ENCODE peak calls at places on chromosome 18, in four cellular contexts. One of them, this sample, is unnamed.

GRCh38 chr18:48222118-48222517 is 187.1 kb downstream of the ZBTB7C start:
- DNase-seq in CD8-positive, alpha-beta T cell: no peak
- DNase-seq in left lung: no peak
- DNase-seq in Calu3: peak
- DNase-seq in this sample: no peak

GRCh38 chr18:54647176-54647575 is 56.1 kb downstream of the DYNAP start:
- DNase-seq in CD8-positive, alpha-beta T cell: no peak
- DNase-seq in left lung: no peak
- DNase-seq in Calu3: peak
- DNase-seq in this sample: no peak

GRCh38 chr18:23145613-23146012 is 10.3 kb downstream of the CABLES1 start:
- DNase-seq in CD8-positive, alpha-beta T cell: no peak
- DNase-seq in left lung: no peak
- DNase-seq in Calu3: no peak
- DNase-seq in this sample: no peak

GRCh38 chr18:29430416-29430815 is 1253.5 kb upstream of the CDH2 start:
- DNase-seq in CD8-positive, alpha-beta T cell: no peak
- DNase-seq in left lung: no peak
- DNase-seq in Calu3: no peak
- DNase-seq in this sample: no peak

GRCh38 chr18:2967820-2968219 is 45.1 kb downstream of the LPIN2 start:
- DNase-seq in CD8-positive, alpha-beta T cell: no peak
- DNase-seq in left lung: no peak
- DNase-seq in Calu3: no peak
- DNase-seq in this sample: no peak

GRCh38 chr18:48868468-48869466 is 82.0 kb downstream of the SMAD7 start:
- DNase-seq in CD8-positive, alpha-beta T cell: peak
- DNase-seq in left lung: no peak
- DNase-seq in Calu3: peak
- DNase-seq in this sample: no peak

GRCh38 chr18:23422751-23423418 is 30.2 kb upstream of the RIOK3 start:
- DNase-seq in CD8-positive, alpha-beta T cell: no peak
- DNase-seq in left lung: peak
- DNase-seq in Calu3: peak
- DNase-seq in this sample: no peak

GRCh38 chr18:36321636-36322407 is 24.3 kb downstream of the FHOD3 start:
- DNase-seq in CD8-positive, alpha-beta T cell: no peak
- DNase-seq in left lung: no peak
- DNase-seq in Calu3: peak
- DNase-seq in this sample: no peak

GRCh38 chr18:9319333-9319732 is 15.2 kb upstream of the TWSG1 start:
- DNase-seq in CD8-positive, alpha-beta T cell: no peak
- DNase-seq in left lung: no peak
- DNase-seq in Calu3: no peak
- DNase-seq in this sample: no peak

GRCh38 chr18:36441872-36442271 is 144.4 kb downstream of the FHOD3 start:
- DNase-seq in CD8-positive, alpha-beta T cell: no peak
- DNase-seq in left lung: no peak
- DNase-seq in Calu3: no peak
- DNase-seq in this sample: no peak

GRCh38 chr18:57428221-57429150 is 6.7 kb upstream of the ONECUT2 start:
- DNase-seq in CD8-positive, alpha-beta T cell: no peak
- DNase-seq in left lung: no peak
- DNase-seq in Calu3: no peak
- DNase-seq in this sample: no peak

GRCh38 chr18:51009071-51009470 is 20.9 kb upstream of the SMAD4 start:
- DNase-seq in CD8-positive, alpha-beta T cell: no peak
- DNase-seq in left lung: peak
- DNase-seq in Calu3: no peak
- DNase-seq in this sample: no peak

GRCh38 chr18:7545734-7546133 is 21.4 kb upstream of the PTPRM start:
- DNase-seq in CD8-positive, alpha-beta T cell: no peak
- DNase-seq in left lung: no peak
- DNase-seq in Calu3: no peak
- DNase-seq in this sample: no peak

GRCh38 chr18:76306685-76307292 is 188.3 kb downstream of the ZNF516 start:
- DNase-seq in CD8-positive, alpha-beta T cell: no peak
- DNase-seq in left lung: no peak
- DNase-seq in Calu3: no peak
- DNase-seq in this sample: no peak
- TF ChIP-seq CTCF in CD8-positive, alpha-beta T cell: no peak
- TF ChIP-seq CTCF in left lung: no peak
- TF ChIP-seq CTCF in Calu3: no peak
- TF ChIP-seq CTCF in this sample: peak

DNA sequence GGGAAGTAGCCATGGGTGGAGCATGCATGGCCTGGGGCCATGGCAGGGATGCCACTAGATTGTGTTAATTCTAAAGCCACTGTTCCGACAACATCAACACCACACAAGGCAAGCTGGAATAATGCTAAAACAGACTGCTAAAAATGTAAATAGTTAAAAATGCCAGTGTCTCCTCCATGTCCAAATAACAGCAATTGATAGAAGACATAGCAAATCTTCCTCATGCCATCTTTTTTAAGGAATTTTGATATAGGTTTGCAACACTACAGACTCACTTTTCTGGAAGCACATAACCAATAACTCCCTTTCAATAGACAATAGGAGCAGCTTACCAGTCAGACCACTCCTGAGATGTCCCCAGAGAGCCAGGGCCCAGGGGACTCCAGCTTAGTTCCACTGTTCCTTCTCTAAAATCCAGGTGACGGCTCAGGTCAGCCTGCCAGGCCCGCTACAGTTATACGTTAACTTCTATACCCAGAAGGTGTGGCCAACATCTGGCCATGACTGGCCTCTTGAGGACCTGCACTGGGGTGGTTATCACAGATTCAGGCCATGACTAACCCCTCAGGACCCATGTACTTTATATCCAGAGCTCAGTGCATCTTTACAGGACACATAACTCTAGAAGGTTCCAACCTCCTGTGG is 20.3 kb downstream of the TUBB6 start:
- DNase-seq in CD8-positive, alpha-beta T cell: no peak
- DNase-seq in left lung: no peak
- DNase-seq in Calu3: no peak
- DNase-seq in this sample: no peak
- TF ChIP-seq CTCF in CD8-positive, alpha-beta T cell: peak
- TF ChIP-seq CTCF in left lung: no peak
- TF ChIP-seq CTCF in Calu3: no peak
- TF ChIP-seq CTCF in this sample: no peak

GRCh38 chr18:60676807-60677206 is 304.2 kb upstream of the MC4R start:
- DNase-seq in CD8-positive, alpha-beta T cell: no peak
- DNase-seq in left lung: no peak
- DNase-seq in Calu3: no peak
- DNase-seq in this sample: no peak
- TF ChIP-seq CTCF in CD8-positive, alpha-beta T cell: no peak
- TF ChIP-seq CTCF in left lung: no peak
- TF ChIP-seq CTCF in Calu3: no peak
- TF ChIP-seq CTCF in this sample: no peak

DNA sequence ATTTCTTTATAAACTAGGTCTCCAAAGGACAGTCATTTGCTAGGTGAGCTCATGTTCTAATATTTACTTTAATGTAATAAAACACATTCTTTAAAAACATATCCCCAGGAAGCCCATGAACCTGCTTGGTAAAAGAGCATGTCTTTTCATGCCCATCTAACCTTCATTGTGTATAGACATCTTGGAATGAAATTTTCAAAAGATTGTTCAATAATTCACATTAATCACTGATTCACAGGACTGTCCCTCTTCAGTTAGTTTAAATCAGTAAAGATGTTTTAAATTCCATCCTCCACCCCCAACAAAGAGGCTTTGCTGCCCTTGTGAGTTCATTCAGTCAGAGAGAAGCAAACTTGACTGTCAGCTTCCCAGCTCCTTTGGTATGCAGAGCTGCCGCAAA is 633.4 kb upstream of the CELF4 start:
- DNase-seq in CD8-positive, alpha-beta T cell: no peak
- DNase-seq in left lung: no peak
- DNase-seq in Calu3: no peak
- DNase-seq in this sample: no peak
- TF ChIP-seq CTCF in CD8-positive, alpha-beta T cell: no peak
- TF ChIP-seq CTCF in left lung: no peak
- TF ChIP-seq CTCF in Calu3: no peak
- TF ChIP-seq CTCF in this sample: no peak

GRCh38 chr18:74569401-74569800 is 28.3 kb upstream of the ZNF407 start:
- DNase-seq in CD8-positive, alpha-beta T cell: no peak
- DNase-seq in left lung: no peak
- DNase-seq in Calu3: no peak
- DNase-seq in this sample: no peak

GRCh38 chr18:74570266-74570665 is 27.4 kb upstream of the ZNF407 start:
- DNase-seq in CD8-positive, alpha-beta T cell: no peak
- DNase-seq in left lung: no peak
- DNase-seq in Calu3: no peak
- DNase-seq in this sample: no peak

GRCh38 chr18:74571895-74572680 is 25.6 kb upstream of the ZNF407 start:
- DNase-seq in CD8-positive, alpha-beta T cell: no peak
- DNase-seq in left lung: no peak
- DNase-seq in Calu3: no peak
- DNase-seq in this sample: no peak

GRCh38 chr18:74564012-74564411 is 29.7 kb downstream of the CNDP1 start:
- DNase-seq in CD8-positive, alpha-beta T cell: no peak
- DNase-seq in left lung: no peak
- DNase-seq in Calu3: no peak
- DNase-seq in this sample: no peak

GRCh38 chr18:74567805-74568204 is 29.9 kb upstream of the ZNF407 start:
- DNase-seq in CD8-positive, alpha-beta T cell: no peak
- DNase-seq in left lung: no peak
- DNase-seq in Calu3: no peak
- DNase-seq in this sample: no peak
- TF ChIP-seq CTCF in CD8-positive, alpha-beta T cell: no peak
- TF ChIP-seq CTCF in left lung: peak
- TF ChIP-seq CTCF in Calu3: no peak
- TF ChIP-seq CTCF in this sample: no peak

GRCh38 chr18:33317640-33318039 is 122.9 kb downstream of the CCDC178 start:
- DNase-seq in CD8-positive, alpha-beta T cell: no peak
- DNase-seq in left lung: no peak
- DNase-seq in Calu3: no peak
- DNase-seq in this sample: no peak

DNA sequence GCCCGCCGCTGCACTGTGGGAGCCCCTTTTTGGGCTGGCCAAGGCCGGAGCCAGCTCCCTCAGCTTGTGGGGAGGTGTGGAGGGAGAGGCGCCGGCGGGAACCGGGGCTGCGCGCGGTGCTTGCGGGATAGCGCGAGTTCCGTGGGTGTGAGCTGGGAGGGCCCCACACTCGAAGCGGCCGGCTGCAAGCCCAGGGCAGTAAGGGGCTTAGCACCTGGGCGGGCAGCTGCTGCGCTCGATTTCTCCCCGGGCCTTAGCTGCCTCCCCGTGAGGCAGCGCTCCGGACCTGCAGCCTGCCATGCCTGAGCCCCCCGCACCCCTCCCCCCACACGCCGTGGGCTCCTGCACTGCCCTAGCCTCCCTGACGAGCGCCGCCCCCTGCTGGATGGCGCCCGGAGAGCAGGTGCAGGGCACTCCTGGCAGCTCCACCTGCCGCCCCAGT is 124.4 kb downstream of the CCDC178 start:
- DNase-seq in CD8-positive, alpha-beta T cell: no peak
- DNase-seq in left lung: no peak
- DNase-seq in Calu3: no peak
- DNase-seq in this sample: no peak
- TF ChIP-seq CTCF in CD8-positive, alpha-beta T cell: no peak
- TF ChIP-seq CTCF in left lung: no peak
- TF ChIP-seq CTCF in Calu3: no peak
- TF ChIP-seq CTCF in this sample: no peak

GRCh38 chr18:67108894-67109293 is 407.6 kb downstream of the DSEL start:
- DNase-seq in CD8-positive, alpha-beta T cell: no peak
- DNase-seq in left lung: no peak
- DNase-seq in Calu3: no peak
- DNase-seq in this sample: no peak

GRCh38 chr18:67109535-67109934 is 407.0 kb downstream of the DSEL start:
- DNase-seq in CD8-positive, alpha-beta T cell: no peak
- DNase-seq in left lung: no peak
- DNase-seq in Calu3: no peak
- DNase-seq in this sample: no peak

GRCh38 chr18:67104700-67105284 is 411.7 kb downstream of the DSEL start:
- DNase-seq in CD8-positive, alpha-beta T cell: no peak
- DNase-seq in left lung: peak
- DNase-seq in Calu3: peak
- DNase-seq in this sample: peak
- TF ChIP-seq CTCF in CD8-positive, alpha-beta T cell: peak
- TF ChIP-seq CTCF in left lung: peak
- TF ChIP-seq CTCF in Calu3: peak
- TF ChIP-seq CTCF in this sample: peak

DNA sequence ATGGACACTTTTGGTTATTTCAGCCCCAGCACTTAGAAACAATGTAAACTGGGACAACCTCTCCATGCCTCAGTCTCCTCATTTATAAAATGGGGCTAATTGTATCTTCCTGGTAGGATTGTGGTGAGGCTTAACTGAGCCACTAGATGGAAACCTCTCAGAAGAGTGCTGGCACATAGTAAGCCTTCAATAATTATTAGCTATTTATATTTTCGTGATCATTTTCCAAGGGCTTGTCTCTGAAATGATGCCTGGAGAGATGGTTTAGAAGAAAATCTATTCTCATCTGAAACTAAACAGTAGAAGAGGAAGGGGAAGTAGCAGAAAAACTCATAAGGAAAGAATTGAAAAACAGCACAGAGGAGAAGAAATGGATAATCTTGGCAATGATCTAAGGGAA is 6.8 kb downstream of the RAX start:
- DNase-seq in CD8-positive, alpha-beta T cell: no peak
- DNase-seq in left lung: no peak
- DNase-seq in Calu3: no peak
- DNase-seq in this sample: no peak
- TF ChIP-seq CTCF in CD8-positive, alpha-beta T cell: no peak
- TF ChIP-seq CTCF in left lung: no peak
- TF ChIP-seq CTCF in Calu3: no peak
- TF ChIP-seq CTCF in this sample: no peak

This sample was measured in mesothelial cell of epicardium.